ENCODE peak calls at places on chromosomes 13 and 19, in ten cellular contexts. Z is uterus; H is neural progenitor cell; S is CD8-positive, alpha-beta T cell; L is CD4-positive, alpha-beta T cell; O is tibial nerve; R is PC-9; A is left lung; P is fibroblast of lung; G is right lobe of liver. Q is an unnamed sample.

GRCh38 chr13:99987180-99988047 is 5.8 kb downstream of the ZIC2 start:
- DNase-seq in R (no peak), L (no peak), Z (no peak), G (no peak), O (no peak), H (peak; percentile 71), S (no peak), A (no peak), P (no peak), Q (no peak)

GRCh38 chr19:36054733-36055686 is at the start of gene WDR62:
- DNase-seq in A (peak; percentile 94), R (peak; percentile 94), H (peak; percentile 98), S (peak; percentile 91), O (peak; percentile 90), Z (peak; percentile 49), L (peak; percentile 95), G (peak; percentile 95), P (peak; percentile 87), Q (no peak)

GRCh38 chr13:110497003-110497402 is 64.5 kb downstream of the RAB20 start:
- DNase-seq in G (no peak), L (no peak), A (no peak), H (no peak), S (no peak), R (no peak), Z (no peak), P (no peak), O (no peak), Q (no peak)

GRCh38 chr13:72132065-72132464 is 265.1 kb upstream of the DACH1 start:
- DNase-seq in Z (no peak), A (no peak), L (no peak), H (no peak), P (no peak), R (no peak), O (no peak), S (no peak), G (no peak), Q (no peak)

GRCh38 chr19:40530091-40530901 is 46.4 kb upstream of the SHKBP1 start:
- DNase-seq in H (peak; percentile 89), G (no peak), Z (no peak), S (no peak), A (no peak), P (no peak), R (no peak), L (peak; percentile 10), O (no peak), Q (no peak)

GRCh38 chr19:2755811-2756210 is 16.0 kb upstream of the SLC39A3 start:
- DNase-seq in A (no peak), H (no peak), Z (no peak), S (no peak), G (no peak), R (no peak), L (no peak), P (no peak), O (no peak), Q (no peak)

GRCh38 chr19:577439-578392 is 5.3 kb downstream of the BSG start:
- DNase-seq in A (no peak), L (no peak), S (no peak), O (no peak), Z (no peak), P (no peak), H (no peak), R (no peak), G (no peak), Q (no peak)

GRCh38 chr13:99299545-99300341 is 7.5 kb downstream of the GPR183 start:
- DNase-seq in S (no peak), P (no peak), A (no peak), G (no peak), O (no peak), H (no peak), L (no peak), Z (no peak), R (no peak), Q (no peak)

GRCh38 chr13:25095862-25096453 is at the start of gene PABPC3:
- DNase-seq in P (no peak), Z (no peak), H (no peak), O (no peak), R (no peak), L (no peak), G (no peak), S (no peak), A (no peak), Q (no peak)

GRCh38 chr13:73334459-73334858 is 275.7 kb downstream of the KLF5 start:
- DNase-seq in R (no peak), H (no peak), G (no peak), P (no peak), A (no peak), O (no peak), Z (no peak), L (no peak), S (no peak), Q (peak; percentile 97)

GRCh38 chr19:19539738-19540703 is 2.0 kb downstream of the CILP2 start:
- DNase-seq in A (peak; percentile 86), L (peak; percentile 31), O (no peak), R (peak; percentile 49), P (peak; percentile 61), G (peak; percentile 63), Z (peak; percentile 33), S (peak; percentile 42), H (peak; percentile 59), Q (peak; percentile 39)

GRCh38 chr19:13103961-13104847 is 1.5 kb upstream of the LYL1 start:
- DNase-seq in H (peak; percentile 64), R (no peak), Z (peak; percentile 67), P (no peak), G (peak; percentile 69), L (peak; percentile 54), O (no peak), A (no peak), S (peak; percentile 53), Q (no peak)
- H3K27ac ChIP-seq in H (no peak overlapping the region), R (no peak overlapping the region), Z (peak overlapping the region; percentile 2), P (no peak overlapping the region), G (peak overlapping the region; percentile 87), L (peak overlapping the region; percentile 66), O (peak overlapping the region; percentile 81), A (peak overlapping the region; percentile 82), S (peak overlapping the region; percentile 60), Q (no peak overlapping the region)

DNA sequence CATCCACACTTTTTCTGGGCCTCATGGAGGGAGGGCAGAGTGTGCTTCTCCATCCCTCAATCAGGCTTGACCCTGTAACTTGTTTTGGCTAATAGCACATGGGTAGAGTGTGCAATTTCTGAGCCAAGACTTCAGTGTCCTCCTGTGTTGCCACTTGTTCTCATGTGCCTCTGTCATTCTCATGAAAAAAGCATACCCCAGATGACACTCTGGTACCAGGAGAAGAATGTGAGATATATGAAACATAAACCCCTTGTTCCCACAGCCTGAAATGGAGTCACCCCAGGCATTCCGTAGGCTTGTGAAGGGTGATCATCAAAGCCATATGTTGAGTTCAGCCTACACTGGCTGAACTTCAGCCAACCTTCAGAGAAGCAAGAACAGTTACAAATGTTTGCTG is 239.2 kb upstream of the MIR17HG start:
- DNase-seq in A (no peak), R (no peak), Z (no peak), P (no peak), H (no peak), G (no peak), L (no peak), S (no peak), O (no peak), Q (no peak)
- TF ChIP-seq CTCF in A (no peak), R (no peak), Z (no peak), P (no peak), H (no peak), G (no peak), L (no peak), S (no peak), O (no peak), Q (no peak)

GRCh38 chr19:23800281-23800680 is 41.6 kb upstream of the ZNF681 start:
- DNase-seq in A (no peak), H (no peak), S (no peak), P (no peak), L (no peak), R (no peak), O (no peak), Z (no peak), G (no peak), Q (no peak)
- H3K27ac ChIP-seq in A (no peak overlapping the region), H (no peak overlapping the region), S (no peak overlapping the region), P (no peak overlapping the region), L (peak overlapping the region; percentile 53), R (no peak overlapping the region), O (no peak overlapping the region), Z (no peak overlapping the region), G (no peak overlapping the region), Q (no peak overlapping the region)

DNA sequence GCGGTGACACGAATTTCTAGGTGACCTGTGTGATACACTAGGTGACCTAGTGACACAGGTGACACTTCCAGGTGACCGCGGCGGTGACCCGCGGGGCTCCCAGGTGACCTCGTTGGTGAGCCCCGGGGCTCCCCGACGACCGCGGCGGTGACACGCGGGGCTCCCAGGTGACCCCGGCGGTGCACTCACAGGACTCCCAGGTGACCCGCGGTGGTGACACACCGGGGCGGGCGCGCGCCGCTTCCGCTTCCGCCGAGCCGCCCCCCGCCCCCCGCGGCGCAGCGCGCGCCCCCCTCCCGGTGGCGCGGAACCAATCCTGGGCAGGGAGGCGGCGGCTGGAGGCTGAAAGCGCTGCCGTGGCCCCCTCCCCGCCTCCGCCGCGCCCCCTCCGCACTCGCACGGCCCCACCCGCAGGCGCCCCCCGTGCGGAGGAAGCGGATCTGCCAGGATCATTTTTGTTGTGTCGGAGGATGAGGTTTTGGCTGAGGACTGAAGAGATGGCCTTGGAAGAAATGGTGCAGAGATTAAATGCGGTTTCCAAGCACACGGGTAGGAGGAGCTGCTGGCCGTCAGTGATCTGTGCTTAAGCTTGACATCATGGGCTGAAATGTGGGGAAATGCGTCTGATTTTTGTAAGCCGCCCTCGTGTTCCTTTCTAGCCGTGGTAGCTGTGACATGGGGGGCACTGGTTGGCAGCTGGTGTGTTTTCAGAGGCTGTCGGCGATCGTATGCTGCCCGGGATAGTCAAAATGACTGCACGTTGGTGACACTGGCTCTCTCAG is at the start of gene MCF2L:
- DNase-seq in A (no peak), O (no peak), S (peak; percentile 56), R (peak; percentile 58), L (peak; percentile 46), Z (no peak), H (peak; percentile 68), P (peak; percentile 25), G (no peak), Q (no peak)
- TF ChIP-seq CTCF in A (no peak), O (no peak), S (no peak), R (peak; percentile 53), L (no peak), Z (no peak), H (peak; percentile 33), P (peak; percentile 32), G (peak; percentile 13), Q (peak; percentile 32)